ENCODE peak calls at places on chromosome 17, in seven cellular contexts. One of them, this sample, is unnamed.

GRCh38 chr17:17952691-17953090 is 19.5 kb downstream of the TOM1L2 start:
- DNase-seq in tibial nerve: no peak
- DNase-seq in GM23248: no peak
- DNase-seq in osteoblast: no peak
- DNase-seq in colonic mucosa: no peak
- DNase-seq in neural progenitor cell: no peak
- DNase-seq in Panc1: no peak
- DNase-seq in this sample: no peak

GRCh38 chr17:27462714-27463113 is 6.5 kb downstream of the KSR1 start:
- DNase-seq in tibial nerve: no peak
- DNase-seq in GM23248: no peak
- DNase-seq in osteoblast: peak; percentile 31
- DNase-seq in colonic mucosa: no peak
- DNase-seq in neural progenitor cell: no peak
- DNase-seq in Panc1: no peak
- DNase-seq in this sample: no peak

GRCh38 chr17:55420776-55421178 is 858 bp downstream of the MMD start:
- DNase-seq in tibial nerve: peak; percentile 23
- DNase-seq in GM23248: peak; percentile 55
- DNase-seq in osteoblast: peak; percentile 84
- DNase-seq in colonic mucosa: peak; percentile 58
- DNase-seq in neural progenitor cell: peak; percentile 49
- DNase-seq in Panc1: no peak
- DNase-seq in this sample: no peak

GRCh38 chr17:6101706-6102105 is 31.5 kb downstream of the WSCD1 start:
- DNase-seq in tibial nerve: no peak
- DNase-seq in GM23248: no peak
- DNase-seq in osteoblast: no peak
- DNase-seq in colonic mucosa: no peak
- DNase-seq in neural progenitor cell: no peak
- DNase-seq in Panc1: no peak
- DNase-seq in this sample: no peak

GRCh38 chr17:59365383-59365981 is 34.0 kb downstream of the YPEL2 start:
- DNase-seq in tibial nerve: no peak
- DNase-seq in GM23248: no peak
- DNase-seq in osteoblast: no peak
- DNase-seq in colonic mucosa: no peak
- DNase-seq in neural progenitor cell: peak; percentile 94
- DNase-seq in Panc1: no peak
- DNase-seq in this sample: no peak

GRCh38 chr17:50908860-50909764 is 43.0 kb upstream of the TOB1 start:
- DNase-seq in tibial nerve: peak; percentile 46
- DNase-seq in GM23248: no peak
- DNase-seq in osteoblast: peak; percentile 65
- DNase-seq in colonic mucosa: no peak
- DNase-seq in neural progenitor cell: peak; percentile 55
- DNase-seq in Panc1: no peak
- DNase-seq in this sample: no peak

GRCh38 chr17:21286066-21286770 is 1.7 kb downstream of the MAP2K3 start:
- DNase-seq in tibial nerve: peak; percentile 80
- DNase-seq in GM23248: peak; percentile 99
- DNase-seq in osteoblast: peak; percentile 100
- DNase-seq in colonic mucosa: peak; percentile 92
- DNase-seq in neural progenitor cell: peak; percentile 45
- DNase-seq in Panc1: peak; percentile 50
- DNase-seq in this sample: peak; percentile 92

GRCh38 chr17:49592263-49592662 is 16.6 kb downstream of the NXPH3 start:
- DNase-seq in tibial nerve: no peak
- DNase-seq in GM23248: no peak
- DNase-seq in osteoblast: no peak
- DNase-seq in colonic mucosa: no peak
- DNase-seq in neural progenitor cell: no peak
- DNase-seq in Panc1: no peak
- DNase-seq in this sample: no peak

GRCh38 chr17:16875662-16876061 is 96.3 kb downstream of the TNFRSF13B start:
- DNase-seq in tibial nerve: no peak
- DNase-seq in GM23248: no peak
- DNase-seq in osteoblast: no peak
- DNase-seq in colonic mucosa: no peak
- DNase-seq in neural progenitor cell: no peak
- DNase-seq in Panc1: no peak
- DNase-seq in this sample: no peak

GRCh38 chr17:21417921-21418320 is 41.8 kb downstream of the KCNJ12 start:
- DNase-seq in tibial nerve: no peak
- DNase-seq in GM23248: no peak
- DNase-seq in osteoblast: peak; percentile 70
- DNase-seq in colonic mucosa: no peak
- DNase-seq in neural progenitor cell: no peak
- DNase-seq in Panc1: no peak
- DNase-seq in this sample: no peak

GRCh38 chr17:75526555-75527270 is 1.2 kb downstream of the LLGL2 start:
- DNase-seq in tibial nerve: no peak
- DNase-seq in GM23248: no peak
- DNase-seq in osteoblast: no peak
- DNase-seq in colonic mucosa: peak; percentile 84
- DNase-seq in neural progenitor cell: peak; percentile 42
- DNase-seq in Panc1: no peak
- DNase-seq in this sample: no peak

GRCh38 chr17:48051706-48052486 is 3.7 kb downstream of the NFE2L1 start:
- DNase-seq in tibial nerve: peak; percentile 34
- DNase-seq in GM23248: peak; percentile 87
- DNase-seq in osteoblast: peak; percentile 92
- DNase-seq in colonic mucosa: peak; percentile 42
- DNase-seq in neural progenitor cell: peak; percentile 28
- DNase-seq in Panc1: no peak
- DNase-seq in this sample: peak; percentile 16

GRCh38 chr17:3916013-3916696 is at the start of gene P2RX1:
- DNase-seq in tibial nerve: no peak
- DNase-seq in GM23248: no peak
- DNase-seq in osteoblast: peak; percentile 81
- DNase-seq in colonic mucosa: peak; percentile 68
- DNase-seq in neural progenitor cell: no peak
- DNase-seq in Panc1: no peak
- DNase-seq in this sample: no peak

GRCh38 chr17:48030531-48030930 is 7.1 kb downstream of the COPZ2 start:
- DNase-seq in tibial nerve: no peak
- DNase-seq in GM23248: peak; percentile 74
- DNase-seq in osteoblast: peak; percentile 87
- DNase-seq in colonic mucosa: no peak
- DNase-seq in neural progenitor cell: no peak
- DNase-seq in Panc1: no peak
- DNase-seq in this sample: no peak

GRCh38 chr17:1577186-1577585 is 14.6 kb upstream of the PITPNA start:
- DNase-seq in tibial nerve: peak; percentile 81
- DNase-seq in GM23248: peak; percentile 96
- DNase-seq in osteoblast: peak; percentile 99
- DNase-seq in colonic mucosa: peak; percentile 70
- DNase-seq in neural progenitor cell: no peak
- DNase-seq in Panc1: no peak
- DNase-seq in this sample: peak; percentile 56

GRCh38 chr17:75490173-75490743 is 25.1 kb downstream of the CASKIN2 start:
- DNase-seq in tibial nerve: no peak
- DNase-seq in GM23248: no peak
- DNase-seq in osteoblast: peak; percentile 83
- DNase-seq in colonic mucosa: peak; percentile 74
- DNase-seq in neural progenitor cell: no peak
- DNase-seq in Panc1: no peak
- DNase-seq in this sample: no peak

GRCh38 chr17:8288336-8289102 is at the start of gene RANGRF:
- DNase-seq in tibial nerve: peak; percentile 80
- DNase-seq in GM23248: peak; percentile 95
- DNase-seq in osteoblast: peak; percentile 98
- DNase-seq in colonic mucosa: peak; percentile 95
- DNase-seq in neural progenitor cell: peak; percentile 96
- DNase-seq in Panc1: no peak
- DNase-seq in this sample: no peak

GRCh38 chr17:67265620-67266019 is 20.6 kb upstream of the HELZ start:
- DNase-seq in tibial nerve: no peak
- DNase-seq in GM23248: no peak
- DNase-seq in osteoblast: no peak
- DNase-seq in colonic mucosa: no peak
- DNase-seq in neural progenitor cell: no peak
- DNase-seq in Panc1: no peak
- DNase-seq in this sample: no peak

GRCh38 chr17:64641499-64641898 is 20.6 kb downstream of the SMURF2 start:
- DNase-seq in tibial nerve: no peak
- DNase-seq in GM23248: peak; percentile 94
- DNase-seq in osteoblast: peak; percentile 90
- DNase-seq in colonic mucosa: no peak
- DNase-seq in neural progenitor cell: no peak
- DNase-seq in Panc1: no peak
- DNase-seq in this sample: no peak
- H3K27ac ChIP-seq in tibial nerve: no peak overlapping the region
- H3K27ac ChIP-seq in GM23248: peak overlapping the region; percentile 52
- H3K27ac ChIP-seq in osteoblast: peak overlapping the region; percentile 64
- H3K27ac ChIP-seq in colonic mucosa: no peak overlapping the region
- H3K27ac ChIP-seq in neural progenitor cell: no peak overlapping the region
- H3K27ac ChIP-seq in Panc1: no peak overlapping the region
- H3K27ac ChIP-seq in this sample: peak overlapping the region; percentile 6

GRCh38 chr17:68542698-68543463 is 30.7 kb downstream of the PRKAR1A start:
- DNase-seq in tibial nerve: no peak
- DNase-seq in GM23248: no peak
- DNase-seq in osteoblast: no peak
- DNase-seq in colonic mucosa: no peak
- DNase-seq in neural progenitor cell: no peak
- DNase-seq in Panc1: no peak
- DNase-seq in this sample: no peak

GRCh38 chr17:68541816-68542215 is 29.6 kb downstream of the PRKAR1A start:
- DNase-seq in tibial nerve: no peak
- DNase-seq in GM23248: no peak
- DNase-seq in osteoblast: no peak
- DNase-seq in colonic mucosa: no peak
- DNase-seq in neural progenitor cell: no peak
- DNase-seq in Panc1: no peak
- DNase-seq in this sample: no peak

GRCh38 chr17:68544521-68544920 is 32.3 kb downstream of the PRKAR1A start:
- DNase-seq in tibial nerve: no peak
- DNase-seq in GM23248: no peak
- DNase-seq in osteoblast: no peak
- DNase-seq in colonic mucosa: no peak
- DNase-seq in neural progenitor cell: no peak
- DNase-seq in Panc1: no peak
- DNase-seq in this sample: no peak

GRCh38 chr17:68540981-68541380 is 28.8 kb downstream of the PRKAR1A start:
- DNase-seq in tibial nerve: no peak
- DNase-seq in GM23248: no peak
- DNase-seq in osteoblast: no peak
- DNase-seq in colonic mucosa: no peak
- DNase-seq in neural progenitor cell: no peak
- DNase-seq in Panc1: no peak
- DNase-seq in this sample: no peak

GRCh38 chr17:68544111-68544510 is 31.9 kb downstream of the PRKAR1A start:
- DNase-seq in tibial nerve: no peak
- DNase-seq in GM23248: no peak
- DNase-seq in osteoblast: peak; percentile 76
- DNase-seq in colonic mucosa: no peak
- DNase-seq in neural progenitor cell: no peak
- DNase-seq in Panc1: no peak
- DNase-seq in this sample: no peak
- H3K27ac ChIP-seq in tibial nerve: no peak overlapping the region
- H3K27ac ChIP-seq in GM23248: no peak overlapping the region
- H3K27ac ChIP-seq in osteoblast: no peak overlapping the region
- H3K27ac ChIP-seq in colonic mucosa: no peak overlapping the region
- H3K27ac ChIP-seq in neural progenitor cell: no peak overlapping the region
- H3K27ac ChIP-seq in Panc1: no peak overlapping the region
- H3K27ac ChIP-seq in this sample: no peak overlapping the region

GRCh38 chr17:77470330-77470786 is 329.6 kb downstream of the SEC14L1 start:
- DNase-seq in tibial nerve: no peak
- DNase-seq in GM23248: no peak
- DNase-seq in osteoblast: peak; percentile 13
- DNase-seq in colonic mucosa: no peak
- DNase-seq in neural progenitor cell: no peak
- DNase-seq in Panc1: no peak
- DNase-seq in this sample: no peak

GRCh38 chr17:77467513-77467912 is 326.7 kb downstream of the SEC14L1 start:
- DNase-seq in tibial nerve: no peak
- DNase-seq in GM23248: no peak
- DNase-seq in osteoblast: peak; percentile 39
- DNase-seq in colonic mucosa: no peak
- DNase-seq in neural progenitor cell: no peak
- DNase-seq in Panc1: no peak
- DNase-seq in this sample: no peak

GRCh38 chr17:77470800-77471733 is 330.3 kb downstream of the SEC14L1 start:
- DNase-seq in tibial nerve: no peak
- DNase-seq in GM23248: peak; percentile 37
- DNase-seq in osteoblast: peak; percentile 83
- DNase-seq in colonic mucosa: no peak
- DNase-seq in neural progenitor cell: peak; percentile 66
- DNase-seq in Panc1: no peak
- DNase-seq in this sample: no peak

GRCh38 chr17:77466596-77467223 is 325.9 kb downstream of the SEC14L1 start:
- DNase-seq in tibial nerve: no peak
- DNase-seq in GM23248: no peak
- DNase-seq in osteoblast: peak; percentile 35
- DNase-seq in colonic mucosa: no peak
- DNase-seq in neural progenitor cell: peak; percentile 41
- DNase-seq in Panc1: no peak
- DNase-seq in this sample: no peak

DNA sequence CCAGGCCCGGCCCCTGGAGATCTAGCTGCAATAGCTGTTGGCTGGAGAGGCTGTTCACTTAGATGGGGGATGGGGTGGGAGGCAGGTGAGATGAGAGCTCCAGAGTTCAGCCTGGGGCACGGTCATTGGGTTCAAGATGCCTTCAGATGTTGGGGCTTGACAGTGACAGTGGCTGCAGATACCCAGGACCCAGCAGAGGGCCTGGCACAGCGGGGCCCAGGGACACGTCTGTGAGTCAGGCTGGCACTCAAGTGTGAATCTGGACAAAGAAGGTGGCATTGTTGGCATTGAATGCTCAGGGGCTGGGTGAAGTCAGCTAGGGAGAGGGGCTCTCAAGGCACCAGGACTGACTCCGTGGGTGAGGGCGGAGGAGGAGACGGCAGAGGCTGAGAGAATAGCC is 328.1 kb downstream of the SEC14L1 start:
- DNase-seq in tibial nerve: no peak
- DNase-seq in GM23248: no peak
- DNase-seq in osteoblast: peak; percentile 85
- DNase-seq in colonic mucosa: no peak
- DNase-seq in neural progenitor cell: no peak
- DNase-seq in Panc1: no peak
- DNase-seq in this sample: no peak
- H3K27ac ChIP-seq in tibial nerve: peak overlapping the region; percentile 19
- H3K27ac ChIP-seq in GM23248: no peak overlapping the region
- H3K27ac ChIP-seq in osteoblast: no peak overlapping the region
- H3K27ac ChIP-seq in colonic mucosa: no peak overlapping the region
- H3K27ac ChIP-seq in neural progenitor cell: peak overlapping the region; percentile 33
- H3K27ac ChIP-seq in Panc1: no peak overlapping the region
- H3K27ac ChIP-seq in this sample: no peak overlapping the region

GRCh38 chr17:62162898-62163297 is 97.8 kb upstream of the MED13 start:
- DNase-seq in tibial nerve: no peak
- DNase-seq in GM23248: no peak
- DNase-seq in osteoblast: no peak
- DNase-seq in colonic mucosa: no peak
- DNase-seq in neural progenitor cell: no peak
- DNase-seq in Panc1: no peak
- DNase-seq in this sample: no peak
- H3K27ac ChIP-seq in tibial nerve: no peak overlapping the region
- H3K27ac ChIP-seq in GM23248: no peak overlapping the region
- H3K27ac ChIP-seq in osteoblast: no peak overlapping the region
- H3K27ac ChIP-seq in colonic mucosa: no peak overlapping the region
- H3K27ac ChIP-seq in neural progenitor cell: no peak overlapping the region
- H3K27ac ChIP-seq in Panc1: no peak overlapping the region
- H3K27ac ChIP-seq in this sample: no peak overlapping the region

This sample was measured in epithelial cell of prostate.